ENCODE peak calls at places on chromosomes 1 and 21, in seven cellular contexts. E is GM12891, C is SK-N-SH, H is suprapubic skin, M is transverse colon, W is sigmoid colon, Y is GM23338. X is an unnamed sample.

GRCh38 chr21:26964379-26964778 is 2.5 kb downstream of the ADAMTS5 start:
- DNase-seq in E (no peak), C (no peak), H (peak), M (peak), W (peak), Y (peak), X (no peak)

GRCh38 chr1:48048064-48048463 is 50.9 kb upstream of the TRABD2B start:
- DNase-seq in E (no peak), C (no peak), H (no peak), M (no peak), W (no peak), Y (no peak), X (no peak)

GRCh38 chr1:244920911-244921310 is 56.6 kb upstream of the HNRNPU start:
- DNase-seq in E (no peak), C (no peak), H (no peak), M (no peak), W (no peak), Y (no peak), X (no peak)

GRCh38 chr1:231951399-231951798 is 324.8 kb downstream of the DISC1 start:
- DNase-seq in E (no peak), C (no peak), H (no peak), M (no peak), W (no peak), Y (no peak), X (no peak)

GRCh38 chr1:109979489-109980091 is 5.0 kb upstream of the AHCYL1 start:
- DNase-seq in E (no peak), C (no peak), H (no peak), M (no peak), W (no peak), Y (no peak), X (no peak)

GRCh38 chr1:187051618-187052232 is 223.0 kb downstream of the PLA2G4A start:
- DNase-seq in E (peak), C (peak), H (no peak), M (no peak), W (no peak), Y (peak), X (no peak)

GRCh38 chr1:31335007-31335406 is 37.9 kb downstream of the FABP3 start:
- DNase-seq in E (peak), C (peak), H (no peak), M (no peak), W (no peak), Y (peak), X (no peak)

GRCh38 chr1:110272045-110272444 is 61.9 kb downstream of the KCNC4 start:
- DNase-seq in E (no peak), C (no peak), H (no peak), M (no peak), W (no peak), Y (peak), X (no peak)

GRCh38 chr1:63563745-63564144 is 29.5 kb upstream of the PGM1 start:
- DNase-seq in E (no peak), C (no peak), H (no peak), M (no peak), W (no peak), Y (no peak), X (no peak)

GRCh38 chr1:25695066-25695990 is 78.7 kb downstream of the MAN1C1 start:
- DNase-seq in E (no peak), C (no peak), H (peak), M (peak), W (peak), Y (peak), X (no peak)

GRCh38 chr1:234675006-234675405 is 65.0 kb upstream of the IRF2BP2 start:
- DNase-seq in E (no peak), C (no peak), H (no peak), M (no peak), W (no peak), Y (no peak), X (no peak)

GRCh38 chr1:177913762-177914540 is 55.9 kb downstream of the SEC16B start:
- DNase-seq in E (no peak), C (peak), H (no peak), M (peak), W (no peak), Y (peak), X (no peak)

GRCh38 chr1:209207701-209208286 is 375.7 kb upstream of the CAMK1G start:
- DNase-seq in E (peak), C (peak), H (no peak), M (peak), W (peak), Y (peak), X (peak)

GRCh38 chr1:100034465-100034864 is 64.7 kb downstream of the SLC35A3 start:
- DNase-seq in E (no peak), C (peak), H (no peak), M (no peak), W (no peak), Y (peak), X (no peak)

GRCh38 chr1:17915511-17916205 is 160.5 kb downstream of the ACTL8 start:
- DNase-seq in E (no peak), C (no peak), H (no peak), M (no peak), W (no peak), Y (no peak), X (no peak)

GRCh38 chr21:42024261-42024877 is 14.2 kb upstream of the ZBTB21 start:
- DNase-seq in E (no peak), C (no peak), H (no peak), M (no peak), W (peak), Y (no peak), X (no peak)

GRCh38 chr1:33065301-33065700 is 15.7 kb upstream of the AZIN2 start:
- DNase-seq in E (no peak), C (no peak), H (no peak), M (no peak), W (no peak), Y (no peak), X (no peak)

GRCh38 chr1:194975913-194976312 is 1632.3 kb downstream of the KCNT2 start:
- DNase-seq in E (no peak), C (no peak), H (no peak), M (no peak), W (no peak), Y (no peak), X (no peak)

GRCh38 chr21:38819719-38820147 is 14.0 kb downstream of the ETS2 start:
- DNase-seq in E (no peak), C (no peak), H (no peak), M (peak), W (no peak), Y (no peak), X (no peak)

GRCh38 chr1:40665335-40666171 is at the start of gene RIMS3:
- DNase-seq in E (peak), C (peak), H (peak), M (peak), W (peak), Y (peak), X (peak)
- TF ChIP-seq POLR2AphosphoS5 in E (no peak), C (no peak), H (no peak), M (no peak), W (peak), Y (peak), X (no peak)

GRCh38 chr1:164599272-164599671 is 40.3 kb downstream of the PBX1 start:
- DNase-seq in E (no peak), C (no peak), H (no peak), M (no peak), W (no peak), Y (no peak), X (no peak)

GRCh38 chr1:164601399-164602141 is 42.6 kb downstream of the PBX1 start:
- DNase-seq in E (no peak), C (no peak), H (no peak), M (no peak), W (no peak), Y (no peak), X (no peak)

GRCh38 chr1:164602480-164603093 is 43.6 kb downstream of the PBX1 start:
- DNase-seq in E (no peak), C (no peak), H (no peak), M (peak), W (peak), Y (peak), X (no peak)

GRCh38 chr1:164604541-164604940 is 45.6 kb downstream of the PBX1 start:
- DNase-seq in E (no peak), C (no peak), H (no peak), M (no peak), W (no peak), Y (no peak), X (no peak)

DNA sequence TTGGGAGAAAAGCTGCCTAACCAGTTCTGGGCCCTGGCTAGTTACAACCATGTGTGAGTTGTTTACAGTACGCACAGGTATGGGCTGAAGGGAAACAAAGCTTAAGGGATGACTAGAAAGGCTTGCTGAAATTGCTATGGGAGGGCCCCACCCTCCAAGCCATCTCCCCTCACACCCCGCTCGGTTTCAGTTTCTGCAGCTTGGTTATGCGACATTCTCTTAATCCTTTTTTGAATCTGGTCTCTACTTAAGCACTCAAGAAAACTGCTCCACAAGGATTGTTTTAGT is 43.1 kb downstream of the PBX1 start:
- DNase-seq in E (no peak), C (no peak), H (no peak), M (peak), W (no peak), Y (peak), X (no peak)
- TF ChIP-seq POLR2AphosphoS5 in E (no peak), C (no peak), H (peak), M (peak), W (no peak), Y (no peak), X (no peak)

GRCh38 chr1:2298685-2299673 is 70.9 kb downstream of the SKI start:
- DNase-seq in E (no peak), C (peak), H (no peak), M (no peak), W (no peak), Y (no peak), X (no peak)
- TF ChIP-seq POLR2AphosphoS5 in E (no peak), C (no peak), H (no peak), M (no peak), W (no peak), Y (no peak), X (no peak)

GRCh38 chr1:12654657-12655056 is 10.8 kb downstream of the AADACL4 start:
- DNase-seq in E (no peak), C (no peak), H (no peak), M (peak), W (no peak), Y (no peak), X (no peak)
- TF ChIP-seq POLR2AphosphoS5 in E (no peak), C (no peak), H (no peak), M (no peak), W (no peak), Y (no peak), X (no peak)

DNA sequence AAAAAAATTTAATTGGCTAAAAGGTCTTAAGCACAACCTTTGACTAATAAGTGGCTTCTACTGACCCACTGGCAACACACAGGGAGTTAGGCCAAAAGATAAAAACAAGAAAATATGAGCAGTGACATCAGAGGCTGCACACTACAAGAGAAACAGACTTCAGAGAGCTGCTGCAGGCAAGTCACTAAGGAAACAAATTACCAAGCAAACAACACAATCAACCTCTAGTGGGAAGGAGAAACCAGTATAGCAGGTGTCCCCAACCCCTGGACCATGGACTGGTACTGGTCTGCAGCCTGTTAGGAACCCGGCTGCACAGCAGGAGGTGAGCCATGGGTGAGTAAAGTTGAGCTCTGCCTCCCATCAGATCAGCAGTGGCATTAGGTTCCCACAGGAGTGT is 20.8 kb upstream of the ENSA start:
- DNase-seq in E (no peak), C (no peak), H (no peak), M (peak), W (no peak), Y (no peak), X (no peak)
- TF ChIP-seq POLR2AphosphoS5 in E (no peak), C (no peak), H (no peak), M (no peak), W (no peak), Y (no peak), X (no peak)

GRCh38 chr1:11069233-11069950 is 9.6 kb upstream of the SRM start:
- DNase-seq in E (no peak), C (no peak), H (peak), M (no peak), W (peak), Y (no peak), X (no peak)
- TF ChIP-seq POLR2AphosphoS5 in E (no peak), C (no peak), H (no peak), M (no peak), W (no peak), Y (no peak), X (no peak)

DNA sequence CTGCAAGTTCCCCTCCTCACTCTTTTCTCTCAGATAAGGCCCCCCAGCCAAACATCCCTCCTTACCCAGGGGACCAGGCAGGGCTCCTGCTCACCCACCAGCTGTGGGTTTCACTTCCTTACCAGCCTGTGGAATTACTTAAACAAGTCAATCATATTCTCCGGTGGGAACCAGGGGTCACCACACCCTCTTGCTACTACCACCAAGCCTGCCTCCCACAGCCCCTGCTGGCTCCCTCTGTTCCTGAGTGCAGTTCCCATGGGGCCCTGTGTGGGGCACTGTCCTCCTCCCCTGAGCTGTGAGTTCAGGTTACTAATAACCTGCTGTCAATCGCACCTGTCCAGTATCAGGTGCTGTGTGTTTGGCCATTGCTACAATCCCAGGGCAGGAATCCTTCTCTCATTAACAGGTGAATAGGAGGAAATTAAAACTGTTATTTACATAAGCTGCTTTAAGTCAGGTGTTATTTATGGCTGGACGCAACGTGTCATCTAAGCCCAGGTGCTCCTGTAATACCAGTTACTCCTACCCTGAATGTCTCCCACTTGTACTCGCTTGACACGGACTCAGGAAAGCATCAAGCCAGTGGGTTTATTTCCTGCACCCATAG is 53.1 kb upstream of the LBR start:
- DNase-seq in E (no peak), C (peak), H (no peak), M (peak), W (peak), Y (peak), X (no peak)
- TF ChIP-seq POLR2AphosphoS5 in E (no peak), C (no peak), H (no peak), M (no peak), W (no peak), Y (no peak), X (no peak)

DNA sequence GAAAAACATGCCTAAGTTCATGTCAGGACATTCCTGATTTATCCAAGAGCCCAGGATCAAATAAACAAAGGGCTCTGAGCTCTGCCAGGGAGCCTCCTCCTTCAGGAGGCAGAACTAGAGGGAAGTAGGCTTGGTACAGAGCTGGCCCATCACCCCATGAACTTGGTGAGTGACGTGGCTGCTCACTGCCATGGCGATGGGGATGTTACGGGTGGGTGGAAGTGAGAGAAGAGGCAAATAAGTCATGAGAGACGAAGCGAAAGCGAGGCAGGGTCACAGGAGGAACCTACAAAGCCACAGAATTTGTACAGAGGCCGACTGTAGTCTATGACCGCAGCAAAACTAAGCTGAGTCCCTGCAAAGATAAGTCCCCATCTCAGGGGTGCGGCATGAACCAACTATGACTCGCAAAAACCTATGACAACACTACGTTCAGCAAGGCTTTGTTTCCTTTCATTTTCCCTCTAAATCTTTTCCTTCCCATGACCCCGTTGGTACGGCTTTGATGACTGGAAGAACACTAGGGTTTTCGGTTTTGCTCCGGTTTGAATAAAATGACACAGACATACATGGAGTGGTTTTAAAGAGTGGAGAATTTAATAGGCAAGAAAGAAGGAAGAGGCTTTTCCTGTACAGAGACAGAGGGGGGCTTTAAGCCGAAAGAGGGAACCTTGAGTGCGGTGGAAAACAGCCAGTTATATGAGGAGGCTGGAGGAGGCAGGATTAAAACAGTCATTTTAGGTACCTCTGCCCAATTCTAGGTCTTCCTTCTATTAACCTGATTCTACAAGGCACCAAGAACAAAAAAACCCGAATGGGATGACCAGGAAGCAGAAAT is 74.1 kb downstream of the CD46 start:
- DNase-seq in E (peak), C (no peak), H (peak), M (peak), W (peak), Y (no peak), X (peak)
- TF ChIP-seq POLR2AphosphoS5 in E (peak), C (no peak), H (no peak), M (peak), W (peak), Y (no peak), X (no peak)

DNA sequence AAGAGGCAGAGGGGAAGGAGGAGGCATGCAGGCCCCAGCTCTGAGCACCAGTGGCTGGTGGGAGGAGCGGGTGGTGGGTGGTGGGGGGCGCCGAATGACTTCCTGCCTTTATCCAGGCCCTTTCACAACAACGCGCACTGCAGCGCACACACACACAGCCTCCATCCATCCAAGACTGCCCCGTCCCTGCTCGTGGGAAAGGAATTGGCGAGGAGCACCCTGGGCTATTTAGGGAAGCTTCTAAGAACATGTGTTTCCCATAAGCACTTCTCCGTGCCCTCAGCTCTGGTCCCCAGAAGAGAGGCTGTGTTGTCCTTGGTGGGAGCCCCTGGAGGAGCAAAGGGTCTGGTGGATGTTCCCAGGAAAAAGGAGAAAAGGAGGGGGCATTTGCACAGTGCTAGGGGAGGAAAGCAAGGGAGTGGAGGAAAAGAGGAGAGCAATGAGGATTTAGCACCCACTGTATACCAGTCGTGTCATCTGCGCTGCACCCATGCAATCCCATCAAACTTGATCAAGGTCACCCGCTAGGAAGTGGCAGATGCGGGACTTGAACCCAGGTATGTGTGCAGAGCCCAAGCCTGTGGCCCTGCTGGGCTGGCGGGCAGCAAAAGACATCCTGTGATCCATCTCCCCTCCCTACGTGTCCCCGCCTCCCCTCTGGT is 28.1 kb downstream of the EPHA2 start:
- DNase-seq in E (no peak), C (peak), H (no peak), M (no peak), W (no peak), Y (no peak), X (no peak)
- TF ChIP-seq POLR2AphosphoS5 in E (no peak), C (no peak), H (no peak), M (no peak), W (no peak), Y (no peak), X (no peak)